ENCODE peak calls at places on chromosomes 7 and 10, in seven cellular contexts. P is hepatocyte; G is naive thymus-derived CD4-positive, alpha-beta T cell; N is CD4-positive, alpha-beta memory T cell; F is PC-3; E is SJSA1; I is neuronal stem cell. U is an unnamed sample. For H3K27me3, the result is how much of the 10 kb centered on the place peaks cover.

GRCh38 chr7:156000601-156001396 is 188.5 kb upstream of the SHH start:
- DNase-seq in P (no peak), G (no peak), N (no peak), F (peak), E (peak), I (no peak), U (no peak)

GRCh38 chr10:44724415-44725174 is 186.5 kb upstream of the TMEM72 start:
- DNase-seq in P (no peak), G (no peak), N (no peak), F (peak), E (no peak), I (no peak), U (no peak)

GRCh38 chr7:2934984-2935740 is 91.1 kb upstream of the GNA12 start:
- DNase-seq in P (no peak), G (no peak), N (no peak), F (no peak), E (no peak), I (no peak), U (no peak)

GRCh38 chr7:26034386-26034785 is 117.6 kb upstream of the NFE2L3 start:
- DNase-seq in P (no peak), G (no peak), N (no peak), F (peak), E (no peak), I (no peak), U (no peak)

GRCh38 chr10:96271017-96271815 is at the start of gene BLNK:
- DNase-seq in P (peak), G (no peak), N (no peak), F (peak), E (no peak), I (no peak), U (peak)

GRCh38 chr10:51642591-51642990 is 56.8 kb downstream of the CSTF2T start:
- DNase-seq in P (no peak), G (no peak), N (no peak), F (no peak), E (no peak), I (no peak), U (no peak)

GRCh38 chr10:83522881-83523386 is 616.4 kb upstream of the GHITM start:
- DNase-seq in P (peak), G (no peak), N (no peak), F (no peak), E (no peak), I (no peak), U (peak)

GRCh38 chr10:15595260-15595659 is 124.5 kb downstream of the ITGA8 start:
- DNase-seq in P (no peak), G (no peak), N (no peak), F (no peak), E (no peak), I (no peak), U (no peak)

GRCh38 chr10:4527281-4527960 is 298.6 kb upstream of the AKR1E2 start:
- DNase-seq in P (no peak), G (no peak), N (no peak), F (peak), E (peak), I (no peak), U (no peak)

GRCh38 chr7:158164101-158165095 is 423.2 kb downstream of the PTPRN2 start:
- DNase-seq in P (no peak), G (no peak), N (no peak), F (no peak), E (peak), I (no peak), U (no peak)

GRCh38 chr7:158165711-158166110 is 421.9 kb downstream of the PTPRN2 start:
- DNase-seq in P (no peak), G (no peak), N (no peak), F (no peak), E (peak), I (no peak), U (no peak)

GRCh38 chr7:158167373-158167772 is 420.2 kb downstream of the PTPRN2 start:
- DNase-seq in P (no peak), G (no peak), N (no peak), F (no peak), E (no peak), I (no peak), U (no peak)

GRCh38 chr7:158161194-158161593 is 426.4 kb downstream of the PTPRN2 start:
- DNase-seq in P (no peak), G (no peak), N (no peak), F (no peak), E (peak), I (no peak), U (no peak)

DNA sequence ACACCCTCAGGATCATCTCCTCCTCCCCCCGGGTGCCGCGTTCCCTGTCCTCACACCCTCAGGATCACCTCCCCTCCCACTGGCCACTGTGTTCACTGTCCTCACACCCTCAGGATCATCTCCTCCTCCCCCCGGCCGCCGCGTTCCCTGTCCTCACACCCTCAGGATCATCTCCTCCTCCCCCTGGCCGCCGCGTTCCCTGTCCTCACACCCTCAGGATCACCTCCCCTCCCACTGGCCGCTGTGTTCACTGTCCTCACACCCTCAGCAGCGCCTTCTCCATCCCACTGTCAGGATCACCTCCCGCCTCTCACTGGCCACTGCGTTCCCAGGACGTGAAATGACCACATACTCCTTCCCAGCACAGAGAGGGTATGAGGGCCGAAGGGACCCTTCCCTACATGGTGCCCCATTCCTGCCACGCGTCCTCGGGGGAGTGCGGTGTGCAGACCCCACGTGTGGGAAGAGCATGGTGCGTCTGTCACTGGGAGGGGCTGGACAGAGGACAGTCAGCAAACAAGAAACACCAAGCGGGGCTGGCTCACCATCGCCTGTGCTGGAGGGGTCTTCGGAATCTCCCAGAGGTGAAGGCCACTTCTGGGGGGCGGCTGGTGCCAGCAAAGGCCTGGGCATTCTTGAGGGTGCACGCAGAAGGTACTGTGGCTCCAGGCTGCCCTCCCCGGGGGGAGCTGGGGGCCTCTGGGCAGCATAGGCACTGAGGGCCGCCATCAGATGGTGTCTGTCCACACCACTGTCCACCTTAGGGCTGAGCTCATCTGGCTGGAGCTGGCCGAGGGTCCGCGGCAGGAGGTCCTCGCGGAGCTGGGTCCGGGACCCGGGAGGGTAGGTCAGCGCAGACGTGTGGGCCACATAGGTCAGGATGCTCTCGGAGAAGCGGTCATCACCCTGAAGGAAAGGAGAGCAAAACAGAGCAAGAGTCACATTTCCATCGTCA is 421.0 kb downstream of the PTPRN2 start:
- DNase-seq in P (no peak), G (no peak), N (no peak), F (no peak), E (peak), I (no peak), U (no peak)
- H3K27me3 ChIP-seq in P (under half), G (under half), N (under half), F (under half), E (under half), I (under half), U (under half)

DNA sequence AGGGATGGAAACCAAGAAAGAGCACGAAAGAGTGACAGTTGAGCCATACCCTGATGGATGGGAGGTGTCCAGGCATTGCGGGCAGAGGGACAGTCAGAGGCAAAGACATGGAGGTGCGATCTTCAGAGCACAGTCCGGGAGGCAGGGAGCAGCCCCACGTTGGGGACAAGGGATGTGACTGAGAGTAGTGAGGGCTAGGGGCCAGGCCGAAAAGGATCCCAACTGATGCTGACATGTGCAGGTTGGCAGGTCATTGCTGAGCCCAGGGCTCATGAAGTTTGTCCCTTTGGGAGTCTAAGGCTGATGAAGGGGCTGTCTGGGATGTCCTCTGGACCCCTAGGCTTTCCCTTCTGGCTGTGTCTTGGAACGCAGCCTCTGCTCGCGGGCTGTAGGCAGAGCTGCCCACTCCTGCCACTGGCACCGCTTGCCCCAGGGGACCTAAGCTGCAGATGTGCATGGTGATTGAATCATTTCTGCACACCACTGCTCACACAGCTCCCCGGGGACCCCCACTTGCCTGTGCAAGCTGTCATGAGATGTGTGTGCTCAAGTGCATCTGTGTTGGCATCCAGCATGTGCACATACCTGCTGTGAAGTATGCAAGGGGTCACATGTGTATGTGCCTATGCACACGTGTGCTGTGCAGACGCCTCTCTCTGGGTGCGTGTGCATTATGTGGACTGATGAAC is 125.1 kb downstream of the ZMIZ1 start:
- DNase-seq in P (no peak), G (no peak), N (no peak), F (no peak), E (no peak), I (no peak), U (no peak)
- H3K4me3 ChIP-seq in P (no peak), G (no peak), N (no peak), F (no peak), E (no peak), I (no peak), U (no peak)

GRCh38 chr7:30683306-30683705 is 1.1 kb upstream of the CRHR2 start:
- DNase-seq in P (no peak), G (no peak), N (no peak), F (no peak), E (no peak), I (no peak), U (no peak)

GRCh38 chr7:30681262-30682130 is 760 bp downstream of the CRHR2 start:
- DNase-seq in P (no peak), G (no peak), N (no peak), F (no peak), E (no peak), I (no peak), U (no peak)

GRCh38 chr7:30678805-30679204 is 3.5 kb downstream of the CRHR2 start:
- DNase-seq in P (no peak), G (no peak), N (no peak), F (no peak), E (no peak), I (no peak), U (no peak)

GRCh38 chr7:30682131-30683083 is at the start of gene CRHR2:
- DNase-seq in P (peak), G (peak), N (peak), F (no peak), E (no peak), I (peak), U (no peak)

GRCh38 chr7:30679664-30680063 is 2.6 kb downstream of the CRHR2 start:
- DNase-seq in P (no peak), G (no peak), N (no peak), F (no peak), E (no peak), I (no peak), U (no peak)
- H3K27me3 ChIP-seq in P (half or more), G (under half), N (under half), F (under half), E (half or more), I (under half), U (half or more)

GRCh38 chr10:76111986-76112825 is 680.8 kb downstream of the LRMDA start:
- DNase-seq in P (peak), G (no peak), N (no peak), F (no peak), E (no peak), I (no peak), U (no peak)
- H3K4me3 ChIP-seq in P (no peak), G (no peak), N (no peak), F (no peak), E (no peak), I (no peak), U (no peak)

DNA sequence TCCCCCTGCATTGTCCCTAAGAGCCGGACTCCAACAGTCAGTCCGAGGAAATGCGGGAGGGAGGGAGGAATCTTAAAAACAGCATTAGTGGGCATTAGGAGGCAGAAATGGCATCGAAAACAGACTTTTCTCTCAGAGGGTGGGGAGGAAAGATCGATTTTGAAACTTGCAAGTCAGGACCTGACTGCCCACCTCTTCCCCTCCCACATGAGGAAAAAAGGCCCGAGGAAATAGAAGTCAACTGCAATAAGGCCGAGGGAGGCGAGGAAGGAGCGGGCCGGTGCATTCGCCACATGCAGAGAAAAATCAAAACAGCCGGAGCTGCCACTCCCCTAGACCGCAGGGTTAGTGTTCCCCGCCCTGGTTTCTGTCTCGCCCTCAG is 2.8 kb downstream of the LBX1 start:
- DNase-seq in P (no peak), G (no peak), N (no peak), F (no peak), E (no peak), I (no peak), U (no peak)
- H3K27me3 ChIP-seq in P (half or more), G (half or more), N (half or more), F (half or more), E (half or more), I (half or more), U (under half)